ENCODE peak calls at places on chromosomes 11 and 22, in four cellular contexts. V is A549, E is GM23338, H is HCT116. R is an unnamed sample.

GRCh38 chr11:107757661-107758060 is 45.8 kb upstream of the SLN start:
- DNase-seq in V (no peak), E (peak; percentile 37), H (no peak), R (no peak)

GRCh38 chr11:34176980-34177319 is 71.5 kb downstream of the NAT10 start:
- DNase-seq in V (no peak), E (no peak), H (no peak), R (no peak)

GRCh38 chr11:27701262-27702105 is 1.2 kb upstream of the BDNF start:
- DNase-seq in V (peak; percentile 59), E (peak; percentile 20), H (no peak), R (no peak)

GRCh38 chr22:25119609-25120008 is 80.0 kb upstream of the CRYBB3 start:
- DNase-seq in V (no peak), E (no peak), H (no peak), R (no peak)

GRCh38 chr11:85170184-85170583 is 457.0 kb downstream of the DLG2 start:
- DNase-seq in V (peak; percentile 67), E (peak; percentile 17), H (peak; percentile 53), R (no peak)

GRCh38 chr11:8335683-8336082 is 72.0 kb upstream of the LMO1 start:
- DNase-seq in V (no peak), E (no peak), H (no peak), R (no peak)

GRCh38 chr11:38718049-38718448 is 2120.0 kb upstream of the RAG2 start:
- DNase-seq in V (peak; percentile 0), E (peak; percentile 1), H (no peak), R (no peak)

GRCh38 chr22:43232445-43232844 is 45.5 kb upstream of the TTLL12 start:
- DNase-seq in V (no peak), E (no peak), H (no peak), R (no peak)

GRCh38 chr11:117189191-117189940 is 9.8 kb upstream of the TAGLN start:
- DNase-seq in V (no peak), E (no peak), H (no peak), R (no peak)

GRCh38 chr11:614091-614582 is 1.6 kb downstream of the IRF7 start:
- DNase-seq in V (no peak), E (no peak), H (no peak), R (no peak)

GRCh38 chr11:75516886-75517285 is 8.9 kb downstream of the GDPD5 start:
- DNase-seq in V (no peak), E (no peak), H (no peak), R (peak; percentile 18)

GRCh38 chr22:45612451-45612901 is 59.2 kb upstream of the ATXN10 start:
- DNase-seq in V (no peak), E (no peak), H (no peak), R (peak; percentile 77)

GRCh38 chr22:23696326-23696851 is 5.6 kb downstream of the RGL4 start:
- DNase-seq in V (no peak), E (no peak), H (no peak), R (peak; percentile 80)

GRCh38 chr22:49290711-49291110 is 537.0 kb downstream of the BRD1 start:
- DNase-seq in V (no peak), E (no peak), H (no peak), R (no peak)

GRCh38 chr11:67278939-67279588 is 10.0 kb upstream of the ANKRD13D start:
- DNase-seq in V (no peak), E (no peak), H (no peak), R (no peak)

GRCh38 chr22:28889625-28890024 is 6.3 kb downstream of the ZNRF3 start:
- DNase-seq in V (no peak), E (no peak), H (no peak), R (no peak)

GRCh38 chr11:63939351-63939920 is 634 bp downstream of the NAA40 start:
- DNase-seq in V (no peak), E (peak; percentile 62), H (no peak), R (no peak)

GRCh38 chr11:118606157-118606843 is 1.1 kb upstream of the PHLDB1 start:
- DNase-seq in V (no peak), E (peak; percentile 46), H (no peak), R (no peak)

GRCh38 chr11:124301482-124301881 is 12.3 kb downstream of the OR8D1 start:
- DNase-seq in V (no peak), E (no peak), H (no peak), R (peak; percentile 46)

GRCh38 chr11:27938011-27938410 is 169.9 kb downstream of the KIF18A start:
- DNase-seq in V (no peak), E (no peak), H (no peak), R (no peak)

GRCh38 chr11:47305734-47306483 is 36.0 kb downstream of the MADD start:
- DNase-seq in V (no peak), E (no peak), H (no peak), R (no peak)

GRCh38 chr11:76048763-76049162 is 157.5 kb downstream of the WNT11 start:
- DNase-seq in V (peak; percentile 63), E (peak; percentile 77), H (peak; percentile 13), R (no peak)

GRCh38 chr11:74434528-74434927 is 32.8 kb downstream of the KCNE3 start:
- DNase-seq in V (no peak), E (no peak), H (no peak), R (no peak)
- TF ChIP-seq REST in V (no peak), E (no peak), H (no peak), R (no peak)

GRCh38 chr22:32490279-32490678 is 15.7 kb downstream of the FBXO7 start:
- DNase-seq in V (no peak), E (no peak), H (no peak), R (no peak)

GRCh38 chr22:32482708-32483107 is 8.1 kb downstream of the FBXO7 start:
- DNase-seq in V (no peak), E (no peak), H (no peak), R (no peak)

DNA sequence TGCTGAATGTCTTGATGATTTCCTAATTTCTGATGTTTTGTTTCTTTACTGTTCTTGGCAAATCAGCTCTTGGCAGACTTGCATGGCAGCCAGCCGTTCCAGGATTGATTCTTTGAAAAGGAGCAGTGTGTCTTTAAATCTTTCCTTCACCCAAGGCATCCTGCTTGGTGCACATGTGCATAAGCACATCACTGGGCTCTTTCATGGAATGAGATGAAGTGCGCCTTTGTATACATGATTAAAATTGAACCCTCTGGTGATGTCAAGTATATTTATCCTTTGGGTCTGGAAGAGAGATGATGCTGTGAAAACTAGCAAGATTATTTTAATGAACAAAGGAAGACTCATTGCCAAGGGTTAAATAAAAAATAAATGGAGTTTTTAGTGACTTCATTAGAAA is 12.4 kb downstream of the FBXO7 start:
- DNase-seq in V (no peak), E (no peak), H (no peak), R (no peak)
- H3K27ac ChIP-seq in V (no peak overlapping the region), E (no peak overlapping the region), H (no peak overlapping the region), R (no peak overlapping the region)

GRCh38 chr11:130487390-130488186 is 39.1 kb downstream of the ADAMTS15 start:
- DNase-seq in V (no peak), E (no peak), H (no peak), R (no peak)

GRCh38 chr11:130488187-130489026 is 40.0 kb downstream of the ADAMTS15 start:
- DNase-seq in V (no peak), E (no peak), H (no peak), R (no peak)

GRCh38 chr11:130489027-130489584 is 40.7 kb downstream of the ADAMTS15 start:
- DNase-seq in V (no peak), E (no peak), H (no peak), R (no peak)

GRCh38 chr11:130489716-130490115 is 41.3 kb downstream of the ADAMTS15 start:
- DNase-seq in V (no peak), E (no peak), H (no peak), R (no peak)

DNA sequence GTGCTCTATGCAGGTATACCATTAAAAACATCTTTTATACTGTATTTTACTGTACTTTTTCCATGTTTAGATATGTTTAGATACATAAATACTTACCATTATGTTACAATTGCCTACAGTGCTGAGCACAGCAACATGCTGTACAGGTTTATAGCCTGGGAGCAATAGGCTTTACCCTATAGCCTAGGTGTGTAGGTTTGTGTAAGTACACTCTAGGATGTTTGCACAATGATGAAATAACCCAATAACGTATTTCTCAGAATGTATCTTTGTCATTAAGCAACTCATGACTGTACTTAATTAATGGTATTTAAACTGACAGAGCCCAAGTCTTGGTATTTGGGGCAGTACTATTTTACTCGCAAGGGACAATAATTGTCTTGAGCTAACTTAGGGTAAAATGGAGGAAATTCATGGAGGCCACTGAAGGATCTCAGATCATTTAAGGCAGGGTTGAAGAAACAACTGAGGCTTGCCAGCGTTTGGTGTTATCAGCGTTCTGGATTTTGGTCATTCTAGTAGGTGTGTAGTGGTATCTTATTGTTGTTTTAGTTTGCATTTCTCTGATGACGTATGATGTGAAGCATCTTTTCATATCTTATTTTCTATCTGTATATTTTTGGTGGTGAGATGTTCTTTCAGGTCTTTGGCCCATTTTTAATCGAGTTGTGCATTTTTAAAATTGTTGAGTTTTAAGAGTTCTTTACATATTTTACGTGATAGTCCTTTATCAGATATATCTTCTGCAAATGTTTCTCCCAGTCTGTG is 42.4 kb downstream of the ADAMTS15 start:
- DNase-seq in V (no peak), E (no peak), H (no peak), R (no peak)
- TF ChIP-seq REST in V (no peak), E (no peak), H (no peak), R (no peak)

GRCh38 chr11:120224386-120224785 is 13.6 kb downstream of the OAF start:
- DNase-seq in V (no peak), E (no peak), H (no peak), R (peak; percentile 53)
- H3K27ac ChIP-seq in V (no peak overlapping the region), E (no peak overlapping the region), H (no peak overlapping the region), R (peak overlapping the region; percentile 67)

GRCh38 chr11:41950470-41951143 is 491.2 kb upstream of the LRRC4C start:
- DNase-seq in V (no peak), E (no peak), H (no peak), R (no peak)
- TF ChIP-seq REST in V (no peak), E (no peak), H (no peak), R (no peak)

GRCh38 chr22:19719055-19719482 is 4.3 kb upstream of the GP1BB start:
- DNase-seq in V (no peak), E (no peak), H (no peak), R (no peak)

GRCh38 chr22:19720150-19720827 is 3.0 kb upstream of the GP1BB start:
- DNase-seq in V (no peak), E (no peak), H (no peak), R (no peak)

GRCh38 chr22:19720999-19721485 is 2.3 kb upstream of the GP1BB start:
- DNase-seq in V (no peak), E (no peak), H (no peak), R (no peak)

GRCh38 chr22:19718255-19719054 is 4.2 kb downstream of the SEPTIN5 start:
- DNase-seq in V (no peak), E (no peak), H (no peak), R (no peak)

GRCh38 chr22:19719488-19720021 is 3.8 kb upstream of the GP1BB start:
- DNase-seq in V (no peak), E (no peak), H (no peak), R (no peak)
- H3K27ac ChIP-seq in V (no peak overlapping the region), E (no peak overlapping the region), H (no peak overlapping the region), R (no peak overlapping the region)

DNA sequence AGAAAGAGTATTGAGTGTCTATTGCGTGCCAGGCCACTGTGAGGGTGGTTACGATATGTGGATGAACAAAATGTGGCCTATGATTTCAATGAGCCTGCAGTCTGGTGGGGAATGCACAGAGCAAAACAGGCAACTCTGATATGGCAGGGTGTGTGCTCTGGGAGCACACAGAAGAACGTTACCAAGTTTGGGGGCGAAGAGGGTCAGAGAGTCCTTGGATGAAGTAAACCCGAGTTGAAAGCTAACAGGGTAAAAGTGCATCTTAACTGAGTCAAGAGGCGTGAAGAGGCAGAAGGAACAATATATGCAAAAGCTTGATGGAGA is 258 bp downstream of the CFAP68 start:
- DNase-seq in V (no peak), E (no peak), H (no peak), R (no peak)
- TF ChIP-seq REST in V (no peak), E (no peak), H (no peak), R (no peak)

GRCh38 chr11:17483505-17483904 is 6.9 kb upstream of the ABCC8 start:
- DNase-seq in V (no peak), E (no peak), H (no peak), R (no peak)
- H3K27ac ChIP-seq in V (no peak overlapping the region), E (no peak overlapping the region), H (no peak overlapping the region), R (no peak overlapping the region)

R was measured in HL-60.